ENCODE peak calls at places on chromosomes 11 and 22, in seven cellular contexts. One of them, this sample, is unnamed. For H3K36me3 and H3K27me3, the result is how much of the 10 kb centered on the place peaks cover.

GRCh38 chr11:126355926-126356897 is 726 bp downstream of the ST3GAL4 start:
- DNase-seq in esophagus muscularis mucosa: no peak
- DNase-seq in suprapubic skin: peak
- DNase-seq in cardiac muscle cell: no peak
- DNase-seq in neuronal stem cell: no peak
- DNase-seq in BE2C: no peak
- DNase-seq in lower lobe of right lung: peak
- DNase-seq in this sample: peak

GRCh38 chr11:77374611-77375031 is 73.1 kb upstream of the GDPD4 start:
- DNase-seq in esophagus muscularis mucosa: no peak
- DNase-seq in lower lobe of right lung: no peak
- DNase-seq in cardiac muscle cell: no peak
- DNase-seq in BE2C: no peak
- DNase-seq in suprapubic skin: no peak
- DNase-seq in neuronal stem cell: no peak
- DNase-seq in this sample: no peak

GRCh38 chr22:37496651-37497599 is 10.7 kb upstream of the MFNG start:
- DNase-seq in BE2C: no peak
- DNase-seq in suprapubic skin: no peak
- DNase-seq in esophagus muscularis mucosa: no peak
- DNase-seq in cardiac muscle cell: peak
- DNase-seq in lower lobe of right lung: no peak
- DNase-seq in neuronal stem cell: no peak
- DNase-seq in this sample: peak

GRCh38 chr11:128334311-128335044 is 252.9 kb downstream of the ETS1 start:
- DNase-seq in BE2C: no peak
- DNase-seq in esophagus muscularis mucosa: peak
- DNase-seq in cardiac muscle cell: peak
- DNase-seq in neuronal stem cell: no peak
- DNase-seq in lower lobe of right lung: peak
- DNase-seq in suprapubic skin: no peak
- DNase-seq in this sample: no peak

GRCh38 chr11:100902454-100903141 is 215.5 kb downstream of the ARHGAP42 start:
- DNase-seq in neuronal stem cell: no peak
- DNase-seq in suprapubic skin: no peak
- DNase-seq in BE2C: no peak
- DNase-seq in esophagus muscularis mucosa: no peak
- DNase-seq in lower lobe of right lung: no peak
- DNase-seq in cardiac muscle cell: no peak
- DNase-seq in this sample: no peak

GRCh38 chr11:67395555-67396257 is 3.9 kb downstream of the RAD9A start:
- DNase-seq in BE2C: no peak
- DNase-seq in suprapubic skin: no peak
- DNase-seq in lower lobe of right lung: no peak
- DNase-seq in esophagus muscularis mucosa: no peak
- DNase-seq in cardiac muscle cell: no peak
- DNase-seq in neuronal stem cell: no peak
- DNase-seq in this sample: no peak

GRCh38 chr11:24896118-24896835 is 399.4 kb downstream of the LUZP2 start:
- DNase-seq in lower lobe of right lung: no peak
- DNase-seq in esophagus muscularis mucosa: no peak
- DNase-seq in BE2C: no peak
- DNase-seq in neuronal stem cell: no peak
- DNase-seq in cardiac muscle cell: no peak
- DNase-seq in suprapubic skin: no peak
- DNase-seq in this sample: no peak

GRCh38 chr11:95652002-95652472 is 137.5 kb downstream of the FAM76B start:
- DNase-seq in suprapubic skin: no peak
- DNase-seq in cardiac muscle cell: no peak
- DNase-seq in esophagus muscularis mucosa: no peak
- DNase-seq in neuronal stem cell: no peak
- DNase-seq in lower lobe of right lung: no peak
- DNase-seq in BE2C: peak
- DNase-seq in this sample: no peak

GRCh38 chr11:65014146-65014960 is at the start of gene ARL2:
- DNase-seq in lower lobe of right lung: no peak
- DNase-seq in esophagus muscularis mucosa: peak
- DNase-seq in BE2C: no peak
- DNase-seq in neuronal stem cell: no peak
- DNase-seq in suprapubic skin: peak
- DNase-seq in cardiac muscle cell: no peak
- DNase-seq in this sample: no peak

GRCh38 chr22:17101475-17102296 is 16.9 kb downstream of the IL17RA start:
- DNase-seq in suprapubic skin: no peak
- DNase-seq in cardiac muscle cell: no peak
- DNase-seq in neuronal stem cell: no peak
- DNase-seq in BE2C: no peak
- DNase-seq in esophagus muscularis mucosa: no peak
- DNase-seq in lower lobe of right lung: no peak
- DNase-seq in this sample: no peak

GRCh38 chr11:110984147-110984546 is 261.4 kb upstream of the POU2AF2 start:
- DNase-seq in lower lobe of right lung: no peak
- DNase-seq in suprapubic skin: no peak
- DNase-seq in neuronal stem cell: no peak
- DNase-seq in BE2C: no peak
- DNase-seq in cardiac muscle cell: peak
- DNase-seq in esophagus muscularis mucosa: no peak
- DNase-seq in this sample: no peak

GRCh38 chr22:23268139-23268712 is 87.9 kb downstream of the BCR start:
- DNase-seq in suprapubic skin: no peak
- DNase-seq in esophagus muscularis mucosa: no peak
- DNase-seq in lower lobe of right lung: no peak
- DNase-seq in BE2C: no peak
- DNase-seq in neuronal stem cell: no peak
- DNase-seq in cardiac muscle cell: no peak
- DNase-seq in this sample: no peak
- H3K36me3 ChIP-seq in suprapubic skin: half or more
- H3K36me3 ChIP-seq in esophagus muscularis mucosa: half or more
- H3K36me3 ChIP-seq in lower lobe of right lung: half or more
- H3K36me3 ChIP-seq in BE2C: under half
- H3K36me3 ChIP-seq in neuronal stem cell: half or more
- H3K36me3 ChIP-seq in cardiac muscle cell: under half
- H3K36me3 ChIP-seq in this sample: under half

GRCh38 chr22:32059426-32059825 is 16.4 kb downstream of the SLC5A1 start:
- DNase-seq in suprapubic skin: no peak
- DNase-seq in cardiac muscle cell: no peak
- DNase-seq in neuronal stem cell: no peak
- DNase-seq in esophagus muscularis mucosa: no peak
- DNase-seq in BE2C: no peak
- DNase-seq in lower lobe of right lung: no peak
- DNase-seq in this sample: no peak
- H3K4me3 ChIP-seq in suprapubic skin: no peak
- H3K4me3 ChIP-seq in cardiac muscle cell: no peak
- H3K4me3 ChIP-seq in neuronal stem cell: no peak
- H3K4me3 ChIP-seq in esophagus muscularis mucosa: no peak
- H3K4me3 ChIP-seq in BE2C: no peak
- H3K4me3 ChIP-seq in lower lobe of right lung: no peak
- H3K4me3 ChIP-seq in this sample: no peak

GRCh38 chr11:29538339-29539036 is 478.3 kb downstream of the KCNA4 start:
- DNase-seq in lower lobe of right lung: no peak
- DNase-seq in esophagus muscularis mucosa: no peak
- DNase-seq in cardiac muscle cell: no peak
- DNase-seq in suprapubic skin: no peak
- DNase-seq in BE2C: no peak
- DNase-seq in neuronal stem cell: no peak
- DNase-seq in this sample: no peak
- H3K27me3 ChIP-seq in lower lobe of right lung: under half
- H3K27me3 ChIP-seq in esophagus muscularis mucosa: under half
- H3K27me3 ChIP-seq in cardiac muscle cell: under half
- H3K27me3 ChIP-seq in suprapubic skin: under half
- H3K27me3 ChIP-seq in BE2C: under half
- H3K27me3 ChIP-seq in neuronal stem cell: under half
- H3K27me3 ChIP-seq in this sample: under half

GRCh38 chr22:31211862-31212730 is at the start of gene LIMK2:
- DNase-seq in esophagus muscularis mucosa: peak
- DNase-seq in neuronal stem cell: peak
- DNase-seq in lower lobe of right lung: peak
- DNase-seq in cardiac muscle cell: peak
- DNase-seq in BE2C: peak
- DNase-seq in suprapubic skin: peak
- DNase-seq in this sample: peak

GRCh38 chr22:31215018-31215535 is 3.0 kb downstream of the LIMK2 start:
- DNase-seq in suprapubic skin: no peak
- DNase-seq in BE2C: no peak
- DNase-seq in lower lobe of right lung: no peak
- DNase-seq in cardiac muscle cell: no peak
- DNase-seq in neuronal stem cell: no peak
- DNase-seq in esophagus muscularis mucosa: no peak
- DNase-seq in this sample: no peak

GRCh38 chr22:31210830-31211503 is 1.1 kb upstream of the LIMK2 start:
- DNase-seq in esophagus muscularis mucosa: no peak
- DNase-seq in lower lobe of right lung: no peak
- DNase-seq in neuronal stem cell: no peak
- DNase-seq in suprapubic skin: no peak
- DNase-seq in BE2C: no peak
- DNase-seq in cardiac muscle cell: peak
- DNase-seq in this sample: no peak

GRCh38 chr22:31212783-31213626 is 907 bp downstream of the LIMK2 start:
- DNase-seq in BE2C: no peak
- DNase-seq in cardiac muscle cell: no peak
- DNase-seq in suprapubic skin: no peak
- DNase-seq in lower lobe of right lung: no peak
- DNase-seq in esophagus muscularis mucosa: no peak
- DNase-seq in neuronal stem cell: no peak
- DNase-seq in this sample: peak

GRCh38 chr22:31211504-31211861 is 615 bp upstream of the LIMK2 start:
- DNase-seq in esophagus muscularis mucosa: no peak
- DNase-seq in neuronal stem cell: no peak
- DNase-seq in lower lobe of right lung: no peak
- DNase-seq in cardiac muscle cell: no peak
- DNase-seq in suprapubic skin: no peak
- DNase-seq in BE2C: no peak
- DNase-seq in this sample: no peak
- H3K36me3 ChIP-seq in esophagus muscularis mucosa: under half
- H3K36me3 ChIP-seq in neuronal stem cell: under half
- H3K36me3 ChIP-seq in lower lobe of right lung: under half
- H3K36me3 ChIP-seq in cardiac muscle cell: under half
- H3K36me3 ChIP-seq in suprapubic skin: under half
- H3K36me3 ChIP-seq in BE2C: under half
- H3K36me3 ChIP-seq in this sample: under half

GRCh38 chr11:12235945-12236743 is 125.8 kb downstream of the MICAL2 start:
- DNase-seq in lower lobe of right lung: no peak
- DNase-seq in cardiac muscle cell: peak
- DNase-seq in esophagus muscularis mucosa: no peak
- DNase-seq in BE2C: no peak
- DNase-seq in neuronal stem cell: peak
- DNase-seq in suprapubic skin: no peak
- DNase-seq in this sample: peak
- H3K4me3 ChIP-seq in lower lobe of right lung: no peak
- H3K4me3 ChIP-seq in cardiac muscle cell: no peak
- H3K4me3 ChIP-seq in esophagus muscularis mucosa: no peak
- H3K4me3 ChIP-seq in BE2C: no peak
- H3K4me3 ChIP-seq in neuronal stem cell: no peak
- H3K4me3 ChIP-seq in suprapubic skin: no peak
- H3K4me3 ChIP-seq in this sample: no peak

GRCh38 chr11:70892889-70893288 is 359.5 kb downstream of the SHANK2 start:
- DNase-seq in BE2C: no peak
- DNase-seq in esophagus muscularis mucosa: no peak
- DNase-seq in neuronal stem cell: no peak
- DNase-seq in suprapubic skin: no peak
- DNase-seq in lower lobe of right lung: peak
- DNase-seq in cardiac muscle cell: no peak
- DNase-seq in this sample: no peak

GRCh38 chr11:70895061-70895670 is 357.2 kb downstream of the SHANK2 start:
- DNase-seq in BE2C: no peak
- DNase-seq in neuronal stem cell: no peak
- DNase-seq in lower lobe of right lung: peak
- DNase-seq in suprapubic skin: no peak
- DNase-seq in cardiac muscle cell: no peak
- DNase-seq in esophagus muscularis mucosa: no peak
- DNase-seq in this sample: peak

GRCh38 chr11:70889411-70889810 is 363.0 kb downstream of the SHANK2 start:
- DNase-seq in suprapubic skin: no peak
- DNase-seq in neuronal stem cell: no peak
- DNase-seq in BE2C: no peak
- DNase-seq in lower lobe of right lung: peak
- DNase-seq in esophagus muscularis mucosa: no peak
- DNase-seq in cardiac muscle cell: no peak
- DNase-seq in this sample: no peak

GRCh38 chr11:70894566-70894965 is 357.8 kb downstream of the SHANK2 start:
- DNase-seq in neuronal stem cell: no peak
- DNase-seq in cardiac muscle cell: no peak
- DNase-seq in esophagus muscularis mucosa: no peak
- DNase-seq in lower lobe of right lung: peak
- DNase-seq in BE2C: no peak
- DNase-seq in suprapubic skin: no peak
- DNase-seq in this sample: no peak

GRCh38 chr11:70891844-70892380 is 360.5 kb downstream of the SHANK2 start:
- DNase-seq in lower lobe of right lung: peak
- DNase-seq in suprapubic skin: no peak
- DNase-seq in BE2C: no peak
- DNase-seq in neuronal stem cell: no peak
- DNase-seq in cardiac muscle cell: no peak
- DNase-seq in esophagus muscularis mucosa: no peak
- DNase-seq in this sample: peak
- H3K27me3 ChIP-seq in lower lobe of right lung: under half
- H3K27me3 ChIP-seq in suprapubic skin: under half
- H3K27me3 ChIP-seq in BE2C: under half
- H3K27me3 ChIP-seq in neuronal stem cell: under half
- H3K27me3 ChIP-seq in cardiac muscle cell: under half
- H3K27me3 ChIP-seq in esophagus muscularis mucosa: under half
- H3K27me3 ChIP-seq in this sample: under half

This sample was measured in H7.